ENCODE peak calls at places on chromosomes 13 and 19, in nine cellular contexts. Q is ovary, E is foreskin fibroblast, Y is MCF 10A, R is GM10248, X is upper lobe of right lung, D is heart right ventricle, L is omental fat pad, F is adrenal gland. T is an unnamed sample.

GRCh38 chr13:111503376-111503775 is 182.9 kb downstream of the TEX29 start:
- DNase-seq in Q (no peak), E (no peak), Y (no peak), R (no peak), X (no peak), D (no peak), L (no peak), F (no peak), T (no peak)

GRCh38 chr13:114024603-114025431 is 50.9 kb upstream of the C13orf46 start:
- DNase-seq in Q (no peak), E (no peak), Y (no peak), R (peak; percentile 80), X (no peak), D (peak; percentile 13), L (no peak), F (no peak), T (no peak)

GRCh38 chr19:12918253-12918652 is 840 bp downstream of the SYCE2 start:
- DNase-seq in Q (peak; percentile 49), E (no peak), Y (no peak), R (no peak), X (no peak), D (no peak), L (no peak), F (no peak), T (no peak)

GRCh38 chr19:14395710-14396338 is 14.6 kb downstream of the ADGRE5 start:
- DNase-seq in Q (no peak), E (peak; percentile 84), Y (no peak), R (no peak), X (no peak), D (no peak), L (no peak), F (no peak), T (peak; percentile 35)

GRCh38 chr13:79393564-79394249 is 12.3 kb downstream of the RBM26 start:
- DNase-seq in Q (no peak), E (no peak), Y (no peak), R (peak; percentile 20), X (no peak), D (no peak), L (no peak), F (no peak), T (no peak)

GRCh38 chr13:48000559-48001126 is 430 bp downstream of the SUCLA2 start:
- DNase-seq in Q (no peak), E (peak; percentile 28), Y (peak; percentile 28), R (no peak), X (no peak), D (no peak), L (no peak), F (no peak), T (no peak)

GRCh38 chr13:98842858-98843481 is 90.5 kb upstream of the SLC15A1 start:
- DNase-seq in Q (peak; percentile 57), E (peak; percentile 90), Y (peak; percentile 67), R (peak; percentile 65), X (peak; percentile 76), D (peak; percentile 74), L (no peak), F (peak; percentile 75), T (peak; percentile 21)

GRCh38 chr19:49997709-49998108 is 27.5 kb downstream of the VRK3 start:
- DNase-seq in Q (no peak), E (peak; percentile 34), Y (peak; percentile 45), R (peak; percentile 64), X (no peak), D (no peak), L (no peak), F (no peak), T (no peak)

GRCh38 chr13:95039415-95039814 is 261.8 kb downstream of the ABCC4 start:
- DNase-seq in Q (no peak), E (peak; percentile 36), Y (no peak), R (no peak), X (no peak), D (no peak), L (no peak), F (no peak), T (no peak)

GRCh38 chr13:42991892-42992584 is at the start of gene EPSTI1:
- DNase-seq in Q (peak; percentile 75), E (peak; percentile 82), Y (no peak), R (peak; percentile 74), X (peak; percentile 85), D (peak; percentile 65), L (peak; percentile 50), F (peak; percentile 65), T (peak; percentile 68)

GRCh38 chr19:7852851-7853759 is 21.1 kb downstream of the PRR36 start:
- DNase-seq in Q (peak; percentile 82), E (peak; percentile 78), Y (peak; percentile 82), R (peak; percentile 93), X (peak; percentile 92), D (peak; percentile 66), L (peak; percentile 46), F (peak; percentile 87), T (peak; percentile 70)

GRCh38 chr19:2780284-2780683 is 2.8 kb downstream of the SGTA start:
- DNase-seq in Q (no peak), E (no peak), Y (no peak), R (no peak), X (no peak), D (no peak), L (no peak), F (no peak), T (no peak)
- TF ChIP-seq CTCF in Q (no peak), E (no peak), Y (no peak), R (no peak), X (no peak), D (no peak), L (no peak), F (no peak), T (no peak)

GRCh38 chr13:28402057-28402381 is 92.9 kb downstream of the FLT1 start:
- DNase-seq in Q (no peak), E (no peak), Y (no peak), R (no peak), X (no peak), D (no peak), L (no peak), F (no peak), T (no peak)

GRCh38 chr13:28406728-28407266 is 88.1 kb downstream of the FLT1 start:
- DNase-seq in Q (no peak), E (no peak), Y (no peak), R (no peak), X (no peak), D (no peak), L (no peak), F (no peak), T (no peak)

GRCh38 chr13:28396053-28396452 is 98.9 kb downstream of the FLT1 start:
- DNase-seq in Q (no peak), E (peak; percentile 12), Y (peak; percentile 4), R (no peak), X (no peak), D (no peak), L (no peak), F (no peak), T (no peak)

GRCh38 chr13:28401303-28402056 is 93.4 kb downstream of the FLT1 start:
- DNase-seq in Q (no peak), E (peak; percentile 76), Y (peak; percentile 61), R (peak; percentile 32), X (no peak), D (no peak), L (no peak), F (no peak), T (no peak)
- TF ChIP-seq CTCF in Q (no peak), E (no peak), Y (no peak), R (no peak), X (no peak), D (no peak), L (no peak), F (no peak), T (no peak)

GRCh38 chr19:23957660-23958281 is 43.1 kb downstream of the ZNF726 start:
- DNase-seq in Q (no peak), E (peak; percentile 94), Y (peak; percentile 70), R (no peak), X (no peak), D (no peak), L (no peak), F (no peak), T (no peak)
- TF ChIP-seq CTCF in Q (no peak), E (no peak), Y (no peak), R (no peak), X (no peak), D (no peak), L (no peak), F (no peak), T (no peak)

GRCh38 chr19:33133438-33134031 is 1.6 kb downstream of the WDR88 start:
- DNase-seq in Q (no peak), E (peak; percentile 47), Y (no peak), R (no peak), X (no peak), D (no peak), L (no peak), F (peak; percentile 32), T (no peak)
- TF ChIP-seq CTCF in Q (no peak), E (no peak), Y (no peak), R (no peak), X (no peak), D (no peak), L (no peak), F (no peak), T (no peak)

GRCh38 chr13:41611385-41611784 is 154.0 kb downstream of the RGCC start:
- DNase-seq in Q (no peak), E (peak; percentile 25), Y (no peak), R (no peak), X (no peak), D (no peak), L (no peak), F (no peak), T (no peak)
- TF ChIP-seq CTCF in Q (no peak), E (no peak), Y (no peak), R (no peak), X (no peak), D (no peak), L (no peak), F (no peak), T (no peak)

GRCh38 chr19:4454952-4455738 is 2.4 kb downstream of the UBXN6 start:
- DNase-seq in Q (peak; percentile 78), E (peak; percentile 86), Y (peak; percentile 40), R (no peak), X (no peak), D (no peak), L (no peak), F (peak; percentile 76), T (no peak)

GRCh38 chr19:4454621-4454951 is 3.0 kb downstream of the UBXN6 start:
- DNase-seq in Q (no peak), E (no peak), Y (no peak), R (no peak), X (no peak), D (no peak), L (no peak), F (no peak), T (no peak)

GRCh38 chr19:4456566-4456842 is 1.1 kb downstream of the UBXN6 start:
- DNase-seq in Q (no peak), E (peak; percentile 85), Y (peak; percentile 42), R (no peak), X (no peak), D (no peak), L (no peak), F (no peak), T (no peak)

GRCh38 chr19:4456843-4457653 is 546 bp downstream of the UBXN6 start:
- DNase-seq in Q (no peak), E (peak; percentile 76), Y (peak; percentile 43), R (peak; percentile 82), X (no peak), D (peak; percentile 51), L (no peak), F (peak; percentile 69), T (no peak)

GRCh38 chr19:4455742-4456565 is 1.6 kb downstream of the UBXN6 start:
- DNase-seq in Q (peak; percentile 94), E (peak; percentile 88), Y (peak; percentile 75), R (no peak), X (peak; percentile 79), D (peak; percentile 61), L (no peak), F (peak; percentile 92), T (no peak)
- TF ChIP-seq CTCF in Q (peak; percentile 17), E (no peak), Y (no peak), R (no peak), X (no peak), D (no peak), L (no peak), F (no peak), T (no peak)